ENCODE peak calls at places on chromosomes 3 and 15, in eight cellular contexts. I is NCI-H2171 treated with DMSO at 0.1 percent for 48 hours, Z is dorsolateral prefrontal cortex, J is germinal center, T is NCI-H510A, Y is HL-60, K is A673, H is Daoy. Q is an unnamed sample.

GRCh38 chr3:99108508-99108907 is 207.0 kb upstream of the DCBLD2 start:
- DNase-seq in I (no peak), Z (no peak), J (no peak), T (no peak), Y (no peak), K (peak; percentile 83), H (peak; percentile 76), Q (no peak)

GRCh38 chr15:42156266-42156922 is at the start of gene PLA2G4F:
- DNase-seq in I (no peak), Z (peak; percentile 11), J (no peak), T (peak; percentile 68), Y (no peak), K (no peak), H (no peak), Q (peak; percentile 78)

GRCh38 chr3:194046995-194047681 is 88.8 kb upstream of the HES1 start:
- DNase-seq in I (peak; percentile 36), Z (peak; percentile 65), J (no peak), T (no peak), Y (peak; percentile 68), K (no peak), H (no peak), Q (no peak)

GRCh38 chr3:156211583-156211982 is 91.2 kb downstream of the KCNAB1 start:
- DNase-seq in I (no peak), Z (no peak), J (no peak), T (no peak), Y (no peak), K (no peak), H (peak; percentile 82), Q (no peak)

GRCh38 chr3:46481636-46482035 is 16.1 kb upstream of the RTP3 start:
- DNase-seq in I (no peak), Z (no peak), J (no peak), T (no peak), Y (no peak), K (no peak), H (no peak), Q (no peak)

GRCh38 chr15:73694419-73694818 is 10.2 kb downstream of the CD276 start:
- DNase-seq in I (no peak), Z (no peak), J (no peak), T (no peak), Y (no peak), K (no peak), H (no peak), Q (no peak)

GRCh38 chr3:46078712-46079400 is 51.6 kb upstream of the XCR1 start:
- DNase-seq in I (peak; percentile 80), Z (peak; percentile 84), J (peak; percentile 78), T (peak; percentile 18), Y (peak; percentile 83), K (peak; percentile 83), H (peak; percentile 83), Q (peak; percentile 94)

GRCh38 chr15:90716317-90716975 is 700 bp upstream of the BLM start:
- DNase-seq in I (no peak), Z (no peak), J (no peak), T (no peak), Y (peak; percentile 41), K (peak; percentile 26), H (no peak), Q (no peak)

GRCh38 chr3:46496745-46497555 is 826 bp upstream of the RTP3 start:
- DNase-seq in I (no peak), Z (no peak), J (peak; percentile 36), T (no peak), Y (no peak), K (peak; percentile 8), H (peak; percentile 21), Q (no peak)

GRCh38 chr3:157275832-157276231 is 115.9 kb upstream of the CCNL1 start:
- DNase-seq in I (no peak), Z (no peak), J (no peak), T (no peak), Y (no peak), K (no peak), H (no peak), Q (no peak)

GRCh38 chr3:190165253-190165652 is 44.6 kb upstream of the P3H2 start:
- DNase-seq in I (no peak), Z (no peak), J (no peak), T (no peak), Y (no peak), K (no peak), H (no peak), Q (no peak)

GRCh38 chr3:181253796-181254195 is 264.3 kb upstream of the DNAJC19 start:
- DNase-seq in I (no peak), Z (no peak), J (no peak), T (no peak), Y (no peak), K (no peak), H (no peak), Q (no peak)

GRCh38 chr3:4719011-4719649 is 226.0 kb downstream of the ITPR1 start:
- DNase-seq in I (no peak), Z (no peak), J (no peak), T (no peak), Y (no peak), K (no peak), H (no peak), Q (no peak)

GRCh38 chr3:149941186-149941585 is 29.5 kb downstream of the PFN2 start:
- DNase-seq in I (no peak), Z (no peak), J (no peak), T (no peak), Y (no peak), K (no peak), H (no peak), Q (no peak)

GRCh38 chr3:142218703-142219102 is 6.7 kb downstream of the GK5 start:
- DNase-seq in I (no peak), Z (no peak), J (no peak), T (no peak), Y (no peak), K (no peak), H (no peak), Q (no peak)

GRCh38 chr3:179868715-179869114 is 168.0 kb downstream of the PEX5L start:
- DNase-seq in I (no peak), Z (no peak), J (no peak), T (no peak), Y (no peak), K (no peak), H (no peak), Q (no peak)

GRCh38 chr3:184423567-184423966 is 43.7 kb downstream of the CHRD start:
- DNase-seq in I (no peak), Z (no peak), J (no peak), T (no peak), Y (no peak), K (no peak), H (no peak), Q (no peak)

GRCh38 chr3:190016966-190017365 is 103.7 kb downstream of the P3H2 start:
- DNase-seq in I (no peak), Z (no peak), J (no peak), T (no peak), Y (no peak), K (no peak), H (no peak), Q (no peak)

GRCh38 chr3:134375542-134376384 is 1.5 kb upstream of the AMOTL2 start:
- DNase-seq in I (no peak), Z (no peak), J (no peak), T (no peak), Y (no peak), K (no peak), H (no peak), Q (peak; percentile 59)

GRCh38 chr3:123279121-123279520 is 77.4 kb downstream of the SEC22A start:
- DNase-seq in I (no peak), Z (no peak), J (peak; percentile 1), T (no peak), Y (no peak), K (no peak), H (no peak), Q (peak; percentile 44)

GRCh38 chr3:124761250-124761796 is 31.1 kb downstream of the UMPS start:
- DNase-seq in I (peak; percentile 68), Z (peak; percentile 86), J (peak; percentile 69), T (peak; percentile 19), Y (peak; percentile 38), K (peak; percentile 86), H (peak; percentile 82), Q (peak; percentile 84)

GRCh38 chr15:68806220-68807105 is 14.2 kb downstream of the ANP32A start:
- DNase-seq in I (no peak), Z (peak; percentile 79), J (no peak), T (no peak), Y (no peak), K (no peak), H (no peak), Q (peak; percentile 53)

GRCh38 chr3:187963677-187964385 is 190.1 kb upstream of the LPP start:
- DNase-seq in I (no peak), Z (no peak), J (no peak), T (no peak), Y (peak; percentile 67), K (no peak), H (no peak), Q (no peak)

GRCh38 chr3:126479642-126480041 is 4.0 kb upstream of the ZXDC start:
- DNase-seq in I (no peak), Z (no peak), J (no peak), T (no peak), Y (no peak), K (no peak), H (no peak), Q (no peak)

GRCh38 chr15:60840703-60841411 is 361.9 kb upstream of the ICE2 start:
- DNase-seq in I (no peak), Z (no peak), J (no peak), T (no peak), Y (no peak), K (no peak), H (no peak), Q (no peak)

GRCh38 chr3:43394071-43394501 is 107.7 kb downstream of the SNRK start:
- DNase-seq in I (no peak), Z (no peak), J (no peak), T (no peak), Y (no peak), K (no peak), H (no peak), Q (no peak)

GRCh38 chr3:57078366-57079220 is 18.1 kb downstream of the SPATA12 start:
- DNase-seq in I (peak; percentile 38), Z (peak; percentile 38), J (peak; percentile 59), T (no peak), Y (no peak), K (peak; percentile 33), H (peak; percentile 39), Q (peak; percentile 89)

GRCh38 chr3:131421957-131422498 is 40.5 kb downstream of the NUDT16 start:
- DNase-seq in I (no peak), Z (no peak), J (no peak), T (no peak), Y (no peak), K (no peak), H (no peak), Q (no peak)

GRCh38 chr15:31024330-31024729 is 32.9 kb upstream of the MTMR10 start:
- DNase-seq in I (no peak), Z (no peak), J (no peak), T (no peak), Y (no peak), K (no peak), H (peak; percentile 93), Q (peak; percentile 98)

GRCh38 chr3:197238842-197239241 is 59.6 kb downstream of the DLG1 start:
- DNase-seq in I (no peak), Z (no peak), J (no peak), T (no peak), Y (no peak), K (no peak), H (no peak), Q (no peak)

GRCh38 chr3:45480218-45480617 is 91.8 kb downstream of the LARS2 start:
- DNase-seq in I (no peak), Z (no peak), J (no peak), T (no peak), Y (no peak), K (no peak), H (no peak), Q (peak; percentile 93)

GRCh38 chr3:169149349-169149890 is 514.1 kb downstream of the MECOM start:
- DNase-seq in I (peak; percentile 74), Z (peak; percentile 74), J (peak; percentile 80), T (peak; percentile 77), Y (peak; percentile 16), K (peak; percentile 84), H (peak; percentile 90), Q (peak; percentile 93)

Q was measured in islet precursor cell.